ENCODE peak calls at places on chromosome 19, in ten cellular contexts. One of them, this sample, is unnamed.

GRCh38 chr19:33890569-33890968 is 93.9 kb downstream of the KCTD15 start:
- DNase-seq in D341Med: no peak
- DNase-seq in activated T-helper 1 cell treated with anti-CD3 and anti-CD28 coated beads, Interleukin-2, amount 50 U/mL, for 16 hours: no peak
- DNase-seq in foreskin melanocyte: no peak
- DNase-seq in amniotic stem cell: no peak
- DNase-seq in SJCRH30: no peak
- DNase-seq in AG20443: no peak
- DNase-seq in T-helper 9 cell: no peak
- DNase-seq in fibroblast of lung: no peak
- DNase-seq in OCI-LY7: no peak
- DNase-seq in this sample: no peak

GRCh38 chr19:47891622-47891922 is 5.5 kb upstream of the SULT2A1 start:
- DNase-seq in D341Med: peak
- DNase-seq in activated T-helper 1 cell treated with anti-CD3 and anti-CD28 coated beads, Interleukin-2, amount 50 U/mL, for 16 hours: no peak
- DNase-seq in foreskin melanocyte: no peak
- DNase-seq in amniotic stem cell: no peak
- DNase-seq in SJCRH30: no peak
- DNase-seq in AG20443: no peak
- DNase-seq in T-helper 9 cell: no peak
- DNase-seq in fibroblast of lung: no peak
- DNase-seq in OCI-LY7: no peak
- DNase-seq in this sample: no peak

GRCh38 chr19:49231804-49232203 is 74.2 kb downstream of the TRPM4 start:
- DNase-seq in D341Med: no peak
- DNase-seq in activated T-helper 1 cell treated with anti-CD3 and anti-CD28 coated beads, Interleukin-2, amount 50 U/mL, for 16 hours: no peak
- DNase-seq in foreskin melanocyte: no peak
- DNase-seq in amniotic stem cell: no peak
- DNase-seq in SJCRH30: no peak
- DNase-seq in AG20443: no peak
- DNase-seq in T-helper 9 cell: no peak
- DNase-seq in fibroblast of lung: no peak
- DNase-seq in OCI-LY7: no peak
- DNase-seq in this sample: no peak

GRCh38 chr19:51253088-51253806 is 2.4 kb downstream of the SIGLECL1 start:
- DNase-seq in D341Med: no peak
- DNase-seq in activated T-helper 1 cell treated with anti-CD3 and anti-CD28 coated beads, Interleukin-2, amount 50 U/mL, for 16 hours: no peak
- DNase-seq in foreskin melanocyte: no peak
- DNase-seq in amniotic stem cell: no peak
- DNase-seq in SJCRH30: no peak
- DNase-seq in AG20443: no peak
- DNase-seq in T-helper 9 cell: no peak
- DNase-seq in fibroblast of lung: no peak
- DNase-seq in OCI-LY7: no peak
- DNase-seq in this sample: no peak

GRCh38 chr19:4547303-4548237 is 7.7 kb upstream of the LRG1 start:
- DNase-seq in D341Med: peak
- DNase-seq in activated T-helper 1 cell treated with anti-CD3 and anti-CD28 coated beads, Interleukin-2, amount 50 U/mL, for 16 hours: no peak
- DNase-seq in foreskin melanocyte: no peak
- DNase-seq in amniotic stem cell: no peak
- DNase-seq in SJCRH30: no peak
- DNase-seq in AG20443: no peak
- DNase-seq in T-helper 9 cell: no peak
- DNase-seq in fibroblast of lung: peak
- DNase-seq in OCI-LY7: peak
- DNase-seq in this sample: no peak

GRCh38 chr19:5580116-5580515 is 12.4 kb upstream of the TINCR start:
- DNase-seq in D341Med: no peak
- DNase-seq in activated T-helper 1 cell treated with anti-CD3 and anti-CD28 coated beads, Interleukin-2, amount 50 U/mL, for 16 hours: no peak
- DNase-seq in foreskin melanocyte: no peak
- DNase-seq in amniotic stem cell: no peak
- DNase-seq in SJCRH30: peak
- DNase-seq in AG20443: no peak
- DNase-seq in T-helper 9 cell: no peak
- DNase-seq in fibroblast of lung: no peak
- DNase-seq in OCI-LY7: no peak
- DNase-seq in this sample: peak

GRCh38 chr19:53511933-53512374 is 26.0 kb upstream of the ZNF331 start:
- DNase-seq in D341Med: peak
- DNase-seq in activated T-helper 1 cell treated with anti-CD3 and anti-CD28 coated beads, Interleukin-2, amount 50 U/mL, for 16 hours: peak
- DNase-seq in foreskin melanocyte: no peak
- DNase-seq in amniotic stem cell: peak
- DNase-seq in SJCRH30: peak
- DNase-seq in AG20443: peak
- DNase-seq in T-helper 9 cell: peak
- DNase-seq in fibroblast of lung: peak
- DNase-seq in OCI-LY7: peak
- DNase-seq in this sample: no peak

GRCh38 chr19:40341601-40342482 is 6.4 kb downstream of the C19orf47 start:
- DNase-seq in D341Med: no peak
- DNase-seq in activated T-helper 1 cell treated with anti-CD3 and anti-CD28 coated beads, Interleukin-2, amount 50 U/mL, for 16 hours: no peak
- DNase-seq in foreskin melanocyte: no peak
- DNase-seq in amniotic stem cell: no peak
- DNase-seq in SJCRH30: peak
- DNase-seq in AG20443: peak
- DNase-seq in T-helper 9 cell: no peak
- DNase-seq in fibroblast of lung: no peak
- DNase-seq in OCI-LY7: no peak
- DNase-seq in this sample: no peak

GRCh38 chr19:12985049-12985776 is 10.1 kb upstream of the NFIX start:
- DNase-seq in D341Med: no peak
- DNase-seq in activated T-helper 1 cell treated with anti-CD3 and anti-CD28 coated beads, Interleukin-2, amount 50 U/mL, for 16 hours: no peak
- DNase-seq in foreskin melanocyte: no peak
- DNase-seq in amniotic stem cell: no peak
- DNase-seq in SJCRH30: peak
- DNase-seq in AG20443: peak
- DNase-seq in T-helper 9 cell: no peak
- DNase-seq in fibroblast of lung: peak
- DNase-seq in OCI-LY7: no peak
- DNase-seq in this sample: peak

GRCh38 chr19:48661746-48662145 is 11.1 kb downstream of the NTN5 start:
- DNase-seq in D341Med: peak
- DNase-seq in activated T-helper 1 cell treated with anti-CD3 and anti-CD28 coated beads, Interleukin-2, amount 50 U/mL, for 16 hours: no peak
- DNase-seq in foreskin melanocyte: no peak
- DNase-seq in amniotic stem cell: no peak
- DNase-seq in SJCRH30: no peak
- DNase-seq in AG20443: no peak
- DNase-seq in T-helper 9 cell: no peak
- DNase-seq in fibroblast of lung: no peak
- DNase-seq in OCI-LY7: no peak
- DNase-seq in this sample: no peak

This sample was measured in SJSA1.